ENCODE peak calls at places on chromosomes 13 and 19, in four cellular contexts. S is left lung, N is heart right ventricle, J is stomach. T is an unnamed sample.

GRCh38 chr19:50325310-50326100 is 3.7 kb downstream of the KCNC3 start:
- DNase-seq in S (peak; percentile 89), N (peak; percentile 46), J (peak; percentile 77), T (peak; percentile 46)

GRCh38 chr13:45522571-45522970 is 57.8 kb downstream of the COG3 start:
- DNase-seq in S (no peak), N (no peak), J (no peak), T (no peak)

GRCh38 chr19:29478578-29479565 is 46.9 kb upstream of the VSTM2B start:
- DNase-seq in S (peak; percentile 71), N (no peak), J (no peak), T (no peak)

GRCh38 chr13:108176685-108177274 is 38.6 kb downstream of the LIG4 start:
- DNase-seq in S (no peak), N (no peak), J (peak; percentile 31), T (no peak)

GRCh38 chr13:84553252-84553651 is 671.0 kb upstream of the SLITRK1 start:
- DNase-seq in S (no peak), N (no peak), J (no peak), T (no peak)

GRCh38 chr19:56217039-56217949 is 15.2 kb downstream of the ZSCAN5C start:
- DNase-seq in S (no peak), N (peak; percentile 4), J (no peak), T (peak; percentile 24)

GRCh38 chr13:70087247-70087646 is 20.4 kb upstream of the ATXN8OS start:
- DNase-seq in S (no peak), N (no peak), J (no peak), T (no peak)

GRCh38 chr19:14467816-14468215 is 7.3 kb downstream of the PTGER1 start:
- DNase-seq in S (no peak), N (no peak), J (no peak), T (no peak)

GRCh38 chr19:5957132-5957531 is 20.8 kb downstream of the RANBP3 start:
- DNase-seq in S (no peak), N (no peak), J (no peak), T (no peak)

GRCh38 chr19:5645409-5645808 is 22.5 kb downstream of the SAFB start:
- DNase-seq in S (no peak), N (no peak), J (no peak), T (no peak)

DNA sequence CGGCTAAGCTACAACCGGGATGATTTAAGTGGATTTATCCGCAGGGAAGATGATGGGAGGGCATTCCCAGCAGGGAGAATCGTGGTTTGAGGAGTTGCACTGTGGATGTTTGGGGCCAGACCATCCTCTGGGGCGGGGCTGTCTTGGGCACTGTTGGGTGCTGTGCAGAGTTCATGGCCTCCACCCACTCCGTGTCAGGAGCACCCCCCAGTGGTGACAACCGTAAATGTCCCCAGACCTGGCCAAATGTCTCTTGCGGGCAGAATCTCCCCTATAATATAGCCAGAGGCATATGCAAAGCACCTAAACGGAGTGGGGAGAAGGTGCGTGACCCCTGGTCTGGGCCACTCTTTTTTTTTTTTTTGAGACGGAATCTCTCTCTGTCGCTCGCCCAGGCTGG is 40.2 kb downstream of the SMIM24 start:
- DNase-seq in S (peak; percentile 81), N (no peak), J (peak; percentile 57), T (no peak)
- H3K27ac ChIP-seq in S (no peak overlapping the region), N (no peak overlapping the region), J (no peak overlapping the region), T (no peak overlapping the region)

DNA sequence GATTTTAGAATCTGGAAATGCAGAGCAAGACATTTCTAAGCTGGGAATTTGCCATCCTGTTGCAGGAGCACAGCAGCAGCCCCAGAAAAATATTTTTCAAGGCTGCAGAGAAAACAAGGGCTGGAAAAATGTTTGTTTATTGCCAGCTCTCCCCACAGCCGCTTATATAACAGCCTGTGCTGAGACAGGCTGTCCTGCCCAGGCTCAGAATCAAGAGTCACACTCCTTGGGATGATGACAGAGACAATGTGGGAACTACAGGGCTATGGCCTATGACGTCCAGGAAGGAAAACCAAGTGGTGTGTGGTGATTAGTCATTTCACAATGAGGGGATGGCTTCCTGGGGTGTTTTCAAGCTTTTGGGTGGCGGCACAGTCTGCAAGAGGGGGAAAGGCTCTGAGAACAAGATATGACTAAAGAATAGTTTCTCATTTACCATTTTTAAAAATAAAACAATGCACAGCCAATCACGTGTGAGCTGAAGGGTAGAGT is 136.3 kb upstream of the SERP2 start:
- DNase-seq in S (no peak), N (peak; percentile 90), J (no peak), T (peak; percentile 28)
- H3K4me1 ChIP-seq in S (peaks cover 24% of the 10 kb centered on the region), N (peaks cover 32% of the 10 kb centered on the region), J (peaks cover 40% of the 10 kb centered on the region), T (peaks cover 9% of the 10 kb centered on the region)

GRCh38 chr19:1590641-1591397 is 1.8 kb downstream of the MBD3 start:
- DNase-seq in S (no peak), N (no peak), J (no peak), T (no peak)
- TF ChIP-seq CTCF in S (no peak), N (peak; percentile 21), J (no peak), T (no peak)

DNA sequence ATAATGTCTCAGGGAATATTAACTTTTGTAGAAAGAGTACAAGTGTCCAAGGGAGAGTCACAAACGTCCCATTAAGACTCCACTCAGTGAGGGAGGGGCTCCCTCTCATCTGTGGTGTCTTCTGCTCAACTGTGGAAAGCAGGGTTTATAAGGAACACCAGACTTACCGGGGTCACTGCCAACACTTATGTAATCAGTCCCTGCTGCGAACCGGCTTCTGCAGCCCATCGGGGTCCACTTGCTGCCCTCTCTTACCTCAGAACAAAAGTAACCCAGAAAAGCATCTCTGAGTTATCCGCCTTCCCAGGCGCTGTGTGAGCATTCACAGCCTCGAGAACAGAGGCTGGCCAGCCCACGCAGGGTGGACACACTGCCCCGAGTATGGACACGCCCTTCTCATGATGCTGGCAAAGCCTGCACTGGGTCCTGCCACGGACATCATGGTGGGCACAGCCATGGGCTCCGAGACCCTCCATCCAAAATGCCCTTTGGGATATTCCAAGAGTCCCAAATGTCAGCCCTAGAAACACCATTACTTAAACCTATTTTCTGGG is 64.1 kb downstream of the STK24 start:
- DNase-seq in S (no peak), N (no peak), J (no peak), T (no peak)
- H3K27ac ChIP-seq in S (no peak overlapping the region), N (no peak overlapping the region), J (no peak overlapping the region), T (no peak overlapping the region)

GRCh38 chr19:16159655-16160054 is 13.7 kb downstream of the CIB3 start:
- DNase-seq in S (no peak), N (no peak), J (no peak), T (no peak)
- H3K4me1 ChIP-seq in S (no peaks in the 10 kb centered on the region), N (no peaks in the 10 kb centered on the region), J (no peaks in the 10 kb centered on the region), T (no peaks in the 10 kb centered on the region)